ENCODE peak calls at places on chromosome 22, in seven cellular contexts. P is ovary; M is effector memory CD8-positive, alpha-beta T cell; A is AG08396; O is amniotic stem cell; R is fibroblast of lung; D is GM23248. J is an unnamed sample.

GRCh38 chr22:19122752-19123492 is 710 bp upstream of the DGCR2 start:
- DNase-seq in O (no peak), M (no peak), D (peak; percentile 30), A (no peak), R (peak; percentile 19), P (no peak), J (no peak)

GRCh38 chr22:39931271-39931670 is 28.9 kb upstream of the TMA7B start:
- DNase-seq in R (no peak), O (no peak), A (no peak), P (no peak), D (no peak), M (no peak), J (no peak)

GRCh38 chr22:22764085-22764484 is 119.7 kb downstream of the GGTLC2 start:
- DNase-seq in O (no peak), A (no peak), D (no peak), R (no peak), P (no peak), M (no peak), J (no peak)

GRCh38 chr22:48376428-48376827 is 1451.2 kb downstream of the BRD1 start:
- DNase-seq in O (no peak), R (no peak), D (no peak), M (no peak), P (no peak), A (no peak), J (no peak)

GRCh38 chr22:38114484-38115398 is 4.3 kb upstream of the BAIAP2L2 start:
- DNase-seq in A (peak; percentile 97), M (peak; percentile 76), P (peak; percentile 86), O (peak; percentile 67), D (peak; percentile 89), R (peak; percentile 77), J (peak; percentile 86)

GRCh38 chr22:30865656-30866055 is 102.9 kb downstream of the MORC2 start:
- DNase-seq in P (no peak), R (no peak), D (no peak), O (no peak), M (no peak), A (peak; percentile 5), J (no peak)

GRCh38 chr22:28899199-28899853 is 16.0 kb downstream of the ZNRF3 start:
- DNase-seq in R (peak; percentile 32), D (no peak), O (no peak), M (peak; percentile 33), A (peak; percentile 42), P (peak; percentile 7), J (no peak)

GRCh38 chr22:41286639-41287091 is 678 bp upstream of the RANGAP1 start:
- DNase-seq in M (no peak), O (no peak), A (no peak), R (peak; percentile 33), P (no peak), D (peak; percentile 61), J (peak; percentile 45)

GRCh38 chr22:35305525-35306070 is 5.9 kb downstream of the TOM1 start:
- DNase-seq in A (no peak), P (no peak), D (no peak), R (no peak), M (no peak), O (no peak), J (no peak)

GRCh38 chr22:40429481-40429880 is 59.1 kb downstream of the SGSM3 start:
- DNase-seq in D (no peak), P (no peak), A (no peak), R (no peak), O (no peak), M (no peak), J (no peak)

GRCh38 chr22:45216133-45217003 is 24.3 kb downstream of the KIAA0930 start:
- DNase-seq in O (no peak), A (peak; percentile 52), D (peak; percentile 24), M (no peak), P (no peak), R (peak; percentile 91), J (peak; percentile 50)

GRCh38 chr22:29975494-29975893 is 92.5 kb downstream of the MTMR3 start:
- DNase-seq in D (no peak), M (no peak), R (no peak), P (no peak), O (no peak), A (no peak), J (no peak)

GRCh38 chr22:30197389-30197788 is 49.2 kb downstream of the LIF start:
- DNase-seq in R (no peak), M (no peak), A (no peak), D (no peak), P (no peak), O (no peak), J (no peak)

GRCh38 chr22:42170946-42171345 is 40.3 kb upstream of the CYP2D6 start:
- DNase-seq in O (no peak), D (no peak), P (no peak), M (no peak), A (no peak), R (no peak), J (no peak)

GRCh38 chr22:40759294-40759840 is 59.8 kb downstream of the SLC25A17 start:
- DNase-seq in P (no peak), A (no peak), M (no peak), O (no peak), R (no peak), D (no peak), J (no peak)

GRCh38 chr22:38129856-38130255 is 19.4 kb upstream of the BAIAP2L2 start:
- DNase-seq in R (no peak), P (no peak), M (no peak), O (no peak), A (no peak), D (no peak), J (no peak)

GRCh38 chr22:28815101-28815500 is 14.7 kb upstream of the XBP1 start:
- DNase-seq in D (no peak), A (no peak), P (no peak), M (no peak), R (no peak), O (no peak), J (no peak)

GRCh38 chr22:37282385-37282677 is at the start of gene CYTH4:
- DNase-seq in D (no peak), A (no peak), R (no peak), P (no peak), O (no peak), M (peak; percentile 51), J (no peak)

GRCh38 chr22:47218671-47219070 is 456.2 kb downstream of the TBC1D22A start:
- DNase-seq in A (no peak), R (no peak), P (no peak), O (no peak), D (no peak), M (no peak), J (no peak)

GRCh38 chr22:36212896-36213295 is 11.3 kb upstream of the APOL4 start:
- DNase-seq in P (no peak), R (no peak), O (no peak), M (no peak), D (no peak), A (no peak), J (no peak)

GRCh38 chr22:41288245-41288946 is 2.4 kb upstream of the RANGAP1 start:
- DNase-seq in D (peak; percentile 82), P (no peak), A (peak; percentile 59), M (no peak), O (peak; percentile 73), R (peak; percentile 57), J (peak; percentile 71)

GRCh38 chr22:46379301-46379930 is 43.9 kb downstream of the TRMU start:
- DNase-seq in A (no peak), M (no peak), R (no peak), P (no peak), O (no peak), D (no peak), J (no peak)

GRCh38 chr22:36463783-36464184 is 17.7 kb downstream of the TXN2 start:
- DNase-seq in O (no peak), M (no peak), R (no peak), A (no peak), P (no peak), D (no peak), J (no peak)

GRCh38 chr22:49260681-49261580 is 566.7 kb downstream of the BRD1 start:
- DNase-seq in R (no peak), M (no peak), A (no peak), P (no peak), D (no peak), O (no peak), J (no peak)

GRCh38 chr22:18024956-18025720 is 777 bp upstream of the MICAL3 start:
- DNase-seq in D (no peak), A (no peak), O (no peak), R (no peak), P (no peak), M (no peak), J (no peak)

J was measured in fibroblast of pulmonary artery.